ENCODE peak calls at places on chromosomes 16 and 17, in seven cellular contexts. Y is SK-N-SH; R is AG04450; J is PC-9; T is small intestine; Q is CD4-positive, alpha-beta memory T cell; G is endothelial cell of umbilical vein. V is an unnamed sample.

GRCh38 chr17:40122944-40123810 is 1.4 kb downstream of the MSL1 start:
- DNase-seq in Y (peak), R (no peak), J (no peak), T (peak), Q (peak), G (peak), V (no peak)

GRCh38 chr17:43907425-43907981 is at the start of gene MPP2:
- DNase-seq in Y (peak), R (peak), J (no peak), T (no peak), Q (peak), G (peak), V (peak)

GRCh38 chr17:28706471-28707338 is 5.0 kb downstream of the PROCA1 start:
- DNase-seq in Y (peak), R (no peak), J (no peak), T (no peak), Q (no peak), G (no peak), V (no peak)

GRCh38 chr17:8707232-8707590 is 37.4 kb downstream of the CCDC42 start:
- DNase-seq in Y (no peak), R (no peak), J (no peak), T (no peak), Q (no peak), G (no peak), V (no peak)

GRCh38 chr17:60442271-60443201 is 20.2 kb downstream of the CHCT1 start:
- DNase-seq in Y (peak), R (no peak), J (no peak), T (no peak), Q (no peak), G (no peak), V (peak)

GRCh38 chr17:48970224-48970623 is 1.8 kb upstream of the GIP start:
- DNase-seq in Y (peak), R (no peak), J (no peak), T (no peak), Q (no peak), G (peak), V (no peak)

GRCh38 chr16:55330726-55331647 is 7.0 kb downstream of the IRX6 start:
- DNase-seq in Y (no peak), R (no peak), J (no peak), T (no peak), Q (no peak), G (no peak), V (no peak)

GRCh38 chr17:13646411-13646810 is 44.7 kb upstream of the HS3ST3A1 start:
- DNase-seq in Y (no peak), R (no peak), J (no peak), T (no peak), Q (no peak), G (no peak), V (peak)

GRCh38 chr17:48498168-48498840 is 32.5 kb downstream of the HOXB1 start:
- DNase-seq in Y (no peak), R (no peak), J (peak), T (no peak), Q (no peak), G (no peak), V (no peak)

GRCh38 chr17:64174686-64175456 is 44.9 kb upstream of the ERN1 start:
- DNase-seq in Y (no peak), R (no peak), J (no peak), T (no peak), Q (no peak), G (peak), V (no peak)

GRCh38 chr17:42853968-42854790 is 3.2 kb downstream of the AOC3 start:
- DNase-seq in Y (no peak), R (no peak), J (no peak), T (no peak), Q (no peak), G (no peak), V (no peak)

GRCh38 chr16:87438611-87438985 is 46.5 kb downstream of the MAP1LC3B start:
- DNase-seq in Y (no peak), R (no peak), J (no peak), T (no peak), Q (no peak), G (no peak), V (no peak)

GRCh38 chr17:33291248-33292183 is 1.6 kb downstream of the ASIC2 start:
- DNase-seq in Y (peak), R (no peak), J (no peak), T (peak), Q (no peak), G (peak), V (peak)

GRCh38 chr16:89815639-89816348 is 653 bp downstream of the FANCA start:
- DNase-seq in Y (peak), R (no peak), J (no peak), T (no peak), Q (no peak), G (no peak), V (no peak)

GRCh38 chr17:6753565-6753964 is 2.3 kb upstream of the XAF1 start:
- DNase-seq in Y (no peak), R (no peak), J (no peak), T (no peak), Q (no peak), G (peak), V (peak)

GRCh38 chr16:10964891-10965326 is 20.5 kb downstream of the CLEC16A start:
- DNase-seq in Y (no peak), R (no peak), J (no peak), T (no peak), Q (peak), G (no peak), V (no peak)

GRCh38 chr17:1379208-1379929 is 20.7 kb downstream of the YWHAE start:
- DNase-seq in Y (no peak), R (no peak), J (no peak), T (no peak), Q (no peak), G (no peak), V (no peak)

GRCh38 chr16:17853958-17854357 is 383.2 kb upstream of the XYLT1 start:
- DNase-seq in Y (no peak), R (no peak), J (no peak), T (no peak), Q (no peak), G (no peak), V (no peak)

GRCh38 chr17:66272699-66273390 is 29.6 kb upstream of the PRKCA start:
- DNase-seq in Y (no peak), R (peak), J (peak), T (no peak), Q (no peak), G (peak), V (peak)

GRCh38 chr16:48892884-48893283 is 282.9 kb upstream of the N4BP1 start:
- DNase-seq in Y (no peak), R (no peak), J (no peak), T (no peak), Q (no peak), G (no peak), V (no peak)

GRCh38 chr17:69763503-69763902 is 311.5 kb upstream of the KCNJ16 start:
- DNase-seq in Y (no peak), R (no peak), J (no peak), T (no peak), Q (no peak), G (peak), V (peak)

GRCh38 chr16:85151603-85152413 is 39.5 kb upstream of the CIBAR2 start:
- DNase-seq in Y (peak), R (peak), J (no peak), T (no peak), Q (no peak), G (peak), V (peak)

GRCh38 chr17:78130080-78130438 is 512 bp upstream of the TMC8 start:
- DNase-seq in Y (no peak), R (no peak), J (no peak), T (no peak), Q (no peak), G (no peak), V (no peak)

GRCh38 chr16:31452631-31453106 is 6.6 kb upstream of the ARMC5 start:
- DNase-seq in Y (no peak), R (peak), J (peak), T (no peak), Q (no peak), G (peak), V (peak)

GRCh38 chr17:82297280-82297803 is 20.1 kb downstream of the CD7 start:
- DNase-seq in Y (peak), R (no peak), J (peak), T (peak), Q (peak), G (peak), V (peak)

GRCh38 chr17:47252766-47253512 is 688 bp upstream of the ITGB3 start:
- DNase-seq in Y (no peak), R (no peak), J (no peak), T (no peak), Q (no peak), G (no peak), V (no peak)

GRCh38 chr16:89575247-89576172 is at the start of gene CPNE7:
- DNase-seq in Y (peak), R (no peak), J (peak), T (no peak), Q (no peak), G (no peak), V (no peak)

GRCh38 chr16:23678430-23679273 is at the start of gene PLK1:
- DNase-seq in Y (peak), R (peak), J (peak), T (peak), Q (peak), G (peak), V (peak)
- H3K27ac ChIP-seq in Y (peak), R (peak), J (no peak), T (no peak), Q (no peak), G (peak), V (peak)

DNA sequence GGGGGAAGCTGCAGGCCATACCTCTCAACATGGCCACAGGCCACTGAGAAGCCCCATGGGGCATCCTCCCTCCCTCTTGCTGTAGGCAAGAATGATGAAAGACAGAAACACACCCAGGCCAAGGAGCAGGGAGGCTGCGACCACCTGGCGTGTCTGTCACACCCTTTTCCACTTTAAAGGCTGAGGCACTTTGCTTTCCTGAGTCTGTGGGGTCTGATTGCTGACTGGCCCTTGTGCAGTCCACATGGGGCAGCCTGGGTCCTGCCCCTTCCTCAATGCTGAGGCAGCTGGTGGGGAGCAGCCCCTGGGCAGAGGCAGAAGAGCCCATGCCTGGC is 8.7 kb downstream of the TMEM204 start:
- DNase-seq in Y (no peak), R (no peak), J (no peak), T (no peak), Q (no peak), G (no peak), V (no peak)
- H3K4me3 ChIP-seq in Y (no peak), R (no peak), J (no peak), T (no peak), Q (no peak), G (no peak), V (no peak)

GRCh38 chr16:70611224-70611598 is 35.1 kb upstream of the IL34 start:
- DNase-seq in Y (no peak), R (no peak), J (no peak), T (no peak), Q (no peak), G (no peak), V (no peak)

GRCh38 chr16:70608516-70608915 is 37.8 kb upstream of the IL34 start:
- DNase-seq in Y (no peak), R (no peak), J (peak), T (no peak), Q (no peak), G (no peak), V (no peak)

GRCh38 chr16:70612931-70613330 is 33.4 kb upstream of the IL34 start:
- DNase-seq in Y (no peak), R (no peak), J (no peak), T (no peak), Q (no peak), G (no peak), V (no peak)

GRCh38 chr16:70611785-70612303 is 34.5 kb upstream of the IL34 start:
- DNase-seq in Y (no peak), R (no peak), J (no peak), T (no peak), Q (no peak), G (no peak), V (no peak)

GRCh38 chr16:70610273-70611223 is 35.8 kb upstream of the IL34 start:
- DNase-seq in Y (no peak), R (no peak), J (no peak), T (peak), Q (no peak), G (peak), V (no peak)
- H3K27ac ChIP-seq in Y (no peak), R (no peak), J (no peak), T (no peak), Q (no peak), G (no peak), V (no peak)

GRCh38 chr17:76715462-76715830 is 4.7 kb upstream of the MXRA7 start:
- DNase-seq in Y (no peak), R (no peak), J (no peak), T (no peak), Q (no peak), G (no peak), V (no peak)

GRCh38 chr17:76714336-76714735 is 3.6 kb upstream of the MXRA7 start:
- DNase-seq in Y (no peak), R (no peak), J (no peak), T (no peak), Q (no peak), G (no peak), V (no peak)

GRCh38 chr17:76713765-76714164 is 3.0 kb upstream of the MXRA7 start:
- DNase-seq in Y (no peak), R (no peak), J (no peak), T (no peak), Q (no peak), G (no peak), V (no peak)

GRCh38 chr17:76716146-76716833 is 5.5 kb upstream of the MXRA7 start:
- DNase-seq in Y (no peak), R (peak), J (no peak), T (peak), Q (peak), G (no peak), V (peak)

DNA sequence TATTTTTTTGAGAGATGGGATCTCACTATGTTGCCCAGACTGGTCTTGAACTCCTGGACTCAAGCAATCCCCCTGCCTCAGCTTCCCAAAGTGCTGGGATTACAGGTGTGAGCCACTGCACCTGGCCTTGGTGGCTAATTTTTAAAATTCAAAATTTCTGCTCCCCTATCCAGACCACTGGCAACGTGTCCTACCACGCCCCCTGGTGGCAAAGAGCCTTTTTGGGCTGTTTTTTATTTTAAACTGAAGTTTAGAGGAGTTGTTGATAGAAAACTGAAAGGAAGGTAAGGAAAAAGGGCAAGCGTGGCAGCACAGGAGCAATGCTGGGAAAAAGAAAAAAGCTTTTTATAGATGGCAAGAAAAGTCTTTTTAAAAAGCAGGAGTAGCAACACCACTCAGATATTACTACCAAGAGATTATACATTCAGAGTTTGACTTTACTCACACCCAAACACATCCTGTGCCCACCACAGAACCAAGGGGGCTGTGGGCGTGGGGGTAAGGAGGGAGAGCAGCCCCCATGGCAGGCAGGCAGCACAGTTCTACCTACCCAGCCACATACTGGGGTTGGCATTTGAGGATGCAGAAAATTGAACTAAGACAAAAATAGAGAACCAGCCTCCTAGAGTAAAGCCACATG is 4.2 kb upstream of the MXRA7 start:
- DNase-seq in Y (peak), R (no peak), J (no peak), T (no peak), Q (peak), G (peak), V (no peak)
- H3K4me3 ChIP-seq in Y (no peak), R (no peak), J (no peak), T (no peak), Q (no peak), G (no peak), V (no peak)

DNA sequence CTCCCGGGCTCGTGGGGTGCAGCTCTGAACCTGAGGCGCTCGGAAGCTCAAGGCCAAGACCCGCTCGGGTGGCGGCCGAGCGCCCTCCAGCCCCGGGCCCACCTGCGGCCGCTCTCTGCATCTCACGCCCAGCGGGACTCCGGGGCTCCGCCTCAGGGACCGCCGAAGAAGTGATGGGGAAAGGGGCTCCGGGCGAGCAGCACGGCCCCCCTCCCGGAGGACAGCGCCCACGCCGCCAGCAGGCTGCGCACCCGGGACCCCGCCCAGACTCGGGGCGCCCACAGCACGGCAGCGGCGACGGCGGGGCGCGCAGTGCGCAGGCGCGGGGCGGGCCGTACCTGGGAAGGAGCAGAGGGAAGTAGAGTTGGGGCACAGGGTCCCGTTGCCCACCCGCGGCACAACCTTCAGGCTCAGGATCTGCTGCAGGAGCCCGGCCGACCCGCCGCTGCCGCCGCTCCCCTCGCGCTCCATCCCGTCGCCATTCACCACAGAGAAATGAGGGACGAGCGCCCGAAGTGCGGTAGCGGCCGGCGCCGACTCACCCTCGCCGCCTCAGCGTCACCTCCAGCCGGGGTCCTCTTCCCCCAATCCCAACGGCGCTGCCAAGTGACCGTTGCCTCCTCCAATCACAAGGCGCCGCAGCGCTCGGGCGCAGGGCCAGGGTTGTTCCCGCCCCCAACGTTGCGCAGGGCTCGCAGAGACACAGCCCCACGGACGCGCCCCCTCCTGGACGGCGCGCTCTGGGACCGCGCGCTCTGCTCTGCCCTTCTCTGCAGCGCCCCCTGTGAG is at the start of gene TMEM170A:
- DNase-seq in Y (peak), R (peak), J (peak), T (peak), Q (peak), G (peak), V (peak)
- H3K27ac ChIP-seq in Y (peak), R (peak), J (peak), T (peak), Q (peak), G (peak), V (peak)

DNA sequence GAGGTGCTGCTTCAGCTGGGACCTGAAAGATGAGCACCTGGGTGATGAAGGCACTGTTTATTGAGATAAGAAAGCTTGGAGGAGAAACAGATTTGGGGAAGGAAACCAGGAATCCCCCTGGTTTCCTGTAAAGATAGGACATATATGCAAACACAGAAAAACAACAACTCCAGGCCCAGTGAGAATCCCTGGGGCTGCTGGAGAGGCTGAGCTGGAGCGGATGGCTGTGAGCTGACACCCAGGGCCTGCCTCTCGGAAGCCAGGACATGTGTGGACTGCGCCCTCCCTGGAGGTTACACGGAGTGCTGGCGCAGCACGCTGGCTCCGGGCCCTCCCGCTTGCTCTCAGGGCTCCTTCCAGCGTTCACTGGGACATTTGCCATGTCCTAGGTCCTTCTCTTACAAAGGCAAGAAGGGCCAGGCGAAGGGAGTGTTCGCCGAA is 57.5 kb downstream of the CYB5B start:
- DNase-seq in Y (no peak), R (no peak), J (no peak), T (peak), Q (no peak), G (peak), V (peak)
- H3K4me3 ChIP-seq in Y (no peak), R (no peak), J (no peak), T (no peak), Q (no peak), G (no peak), V (no peak)

GRCh38 chr16:81522141-81522701 is 77.6 kb downstream of the CMIP start:
- DNase-seq in Y (peak), R (no peak), J (peak), T (peak), Q (peak), G (no peak), V (no peak)

GRCh38 chr16:81520151-81520470 is 75.5 kb downstream of the CMIP start:
- DNase-seq in Y (no peak), R (no peak), J (no peak), T (no peak), Q (no peak), G (no peak), V (no peak)

GRCh38 chr16:81519298-81520150 is 74.9 kb downstream of the CMIP start:
- DNase-seq in Y (no peak), R (no peak), J (no peak), T (no peak), Q (no peak), G (no peak), V (no peak)

GRCh38 chr16:81521141-81521626 is 76.6 kb downstream of the CMIP start:
- DNase-seq in Y (peak), R (no peak), J (no peak), T (peak), Q (peak), G (no peak), V (no peak)

DNA sequence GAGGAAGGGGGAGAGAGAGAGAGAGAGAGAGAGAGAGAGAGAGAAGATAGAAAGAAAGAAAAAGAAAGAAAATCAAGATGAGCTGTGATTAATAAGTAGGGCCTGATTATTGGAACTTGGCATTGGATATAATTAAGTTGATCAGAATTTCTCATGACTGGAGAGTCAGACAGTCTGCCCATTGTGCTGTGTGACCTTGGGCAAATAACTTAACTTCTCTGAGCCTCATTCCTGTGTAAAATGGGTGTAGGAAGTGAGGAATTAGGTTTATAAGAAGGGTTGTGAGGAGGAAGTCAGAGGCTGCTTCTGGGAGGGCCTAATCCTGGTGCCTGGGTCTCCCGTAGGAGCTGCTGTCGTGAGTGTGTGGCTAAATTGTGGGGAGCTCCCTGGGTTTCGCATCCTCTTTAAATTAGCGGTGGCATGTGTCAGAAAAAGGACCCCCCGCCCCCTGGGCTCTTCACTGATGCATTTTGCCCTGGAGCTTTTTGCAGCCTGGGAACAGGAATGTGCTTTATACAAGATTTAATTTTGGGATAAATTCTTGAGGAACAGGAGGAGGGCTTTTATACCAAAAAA is 76.0 kb downstream of the CMIP start:
- DNase-seq in Y (peak), R (no peak), J (no peak), T (no peak), Q (no peak), G (no peak), V (no peak)
- H3K27ac ChIP-seq in Y (no peak), R (no peak), J (no peak), T (peak), Q (peak), G (no peak), V (no peak)